ENCODE peak calls at places on chromosomes 16 and 17, in ten cellular contexts. E, B, N, J, V, I, P, T, L and F are unnamed samples.

GRCh38 chr17:61806081-61806828 is 57.1 kb downstream of the BRIP1 start:
- DNase-seq in B (no peak), T (no peak), E (no peak), N (no peak), J (no peak), L (no peak), V (no peak), I (no peak), P (no peak), F (no peak)

GRCh38 chr16:58034128-58034685 is 8.7 kb downstream of the MMP15 start:
- DNase-seq in P (no peak), T (no peak), B (no peak), L (no peak), V (no peak), I (no peak), J (no peak), N (no peak), E (no peak), F (no peak)

GRCh38 chr17:28256370-28256769 is 62.6 kb upstream of the TMEM97 start:
- DNase-seq in I (no peak), P (no peak), B (no peak), J (no peak), L (no peak), N (no peak), V (no peak), T (no peak), E (no peak), F (no peak)

GRCh38 chr17:82665226-82665625 is 17.0 kb upstream of the WDR45B start:
- DNase-seq in T (no peak), J (no peak), I (no peak), V (no peak), E (no peak), L (no peak), N (no peak), B (no peak), P (no peak), F (no peak)

GRCh38 chr17:43388198-43389021 is 10.4 kb upstream of the ARL4D start:
- DNase-seq in N (peak), P (peak), I (peak), L (peak), J (peak), V (peak), E (peak), B (peak), T (peak), F (peak)

GRCh38 chr17:75720656-75721462 is at the start of gene ITGB4:
- DNase-seq in P (peak), I (no peak), B (peak), L (no peak), N (no peak), V (peak), J (no peak), T (peak), E (peak), F (peak)

GRCh38 chr16:1265090-1265630 is 9.3 kb downstream of the TPSD1 start:
- DNase-seq in T (no peak), N (no peak), P (no peak), E (no peak), J (no peak), L (no peak), I (no peak), B (no peak), V (no peak), F (no peak)

GRCh38 chr16:12801511-12802042 is 2.1 kb downstream of the CPPED1 start:
- DNase-seq in J (peak), E (peak), P (peak), B (no peak), T (peak), N (peak), L (no peak), I (peak), V (no peak), F (no peak)

GRCh38 chr16:14015017-14015416 is 56.1 kb upstream of the MRTFB start:
- DNase-seq in V (no peak), J (peak), P (no peak), N (no peak), L (no peak), I (no peak), T (no peak), E (no peak), B (no peak), F (no peak)

GRCh38 chr16:59612094-59612493 is 878.0 kb upstream of the GOT2 start:
- DNase-seq in L (no peak), J (no peak), P (no peak), I (no peak), E (no peak), T (no peak), B (no peak), V (no peak), N (no peak), F (no peak)

GRCh38 chr16:28930652-28931051 is 1.1 kb upstream of the CD19 start:
- DNase-seq in V (no peak), T (no peak), P (no peak), B (no peak), J (no peak), E (no peak), N (no peak), L (no peak), I (no peak), F (peak)

GRCh38 chr17:44920565-44920940 is 5.3 kb upstream of the GFAP start:
- DNase-seq in V (no peak), L (no peak), B (no peak), E (no peak), J (no peak), P (peak), I (no peak), N (no peak), T (no peak), F (peak)

GRCh38 chr17:69997332-69997731 is 77.7 kb upstream of the KCNJ16 start:
- DNase-seq in J (peak), T (no peak), I (no peak), P (no peak), E (peak), N (peak), L (no peak), B (no peak), V (no peak), F (no peak)

GRCh38 chr17:81867123-81867951 is 3.8 kb downstream of the ARHGDIA start:
- DNase-seq in E (peak), L (no peak), T (no peak), B (peak), J (peak), P (peak), N (no peak), I (peak), V (peak), F (peak)

GRCh38 chr16:81190667-81191066 is 47.8 kb upstream of the BCO1 start:
- DNase-seq in L (no peak), B (no peak), N (no peak), T (no peak), V (no peak), E (peak), J (peak), P (no peak), I (no peak), F (no peak)

GRCh38 chr17:14067347-14067746 is 2.0 kb upstream of the COX10 start:
- DNase-seq in V (no peak), B (no peak), T (no peak), L (no peak), E (no peak), I (no peak), N (no peak), J (no peak), P (no peak), F (no peak)

GRCh38 chr17:14069251-14069981 is at the start of gene COX10:
- DNase-seq in J (peak), V (peak), P (peak), I (peak), T (peak), L (peak), E (peak), B (peak), N (peak), F (peak)

GRCh38 chr17:14068542-14069250 is 608 bp upstream of the COX10 start:
- DNase-seq in V (no peak), P (no peak), T (no peak), L (no peak), B (no peak), J (no peak), I (no peak), N (no peak), E (peak), F (no peak)

DNA sequence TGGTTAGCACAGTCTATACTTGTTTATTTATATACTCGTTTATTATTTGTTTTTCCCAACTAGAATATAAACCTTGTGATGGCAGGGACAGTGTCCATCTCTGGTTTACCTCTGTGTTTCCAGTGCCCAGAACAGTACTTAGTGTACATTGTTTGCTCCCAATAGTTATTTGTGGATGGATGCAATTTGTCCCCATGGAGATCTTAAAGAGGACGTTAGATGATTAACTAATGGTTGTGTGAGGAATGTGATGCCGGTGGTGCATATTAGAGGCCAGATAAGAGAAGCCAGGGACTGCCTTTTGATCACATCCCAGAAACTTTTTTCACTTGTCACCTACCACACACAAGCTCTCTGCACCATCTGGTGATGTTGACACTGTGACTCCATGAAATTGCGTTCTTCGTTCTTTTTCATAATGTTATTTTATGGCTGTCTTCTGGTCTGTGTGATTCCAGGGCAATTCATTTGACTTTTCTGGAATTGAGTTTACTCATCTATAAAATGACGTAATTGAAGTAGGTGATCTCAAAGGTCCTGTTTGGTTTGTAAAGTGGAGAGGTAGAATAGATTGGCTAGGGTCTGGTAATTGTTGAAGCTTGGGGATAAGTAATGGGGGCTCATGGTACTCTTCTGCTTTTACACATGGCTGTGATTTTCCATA is 1.2 kb downstream of the COX10 start:
- DNase-seq in L (no peak), I (no peak), P (no peak), B (no peak), J (no peak), N (no peak), V (no peak), E (no peak), T (no peak), F (no peak)
- TF ChIP-seq POLR2A in L (no peak), I (no peak), P (no peak), B (no peak), J (no peak), N (no peak), V (no peak), E (no peak), T (no peak), F (no peak)

GRCh38 chr16:70685061-70685937 is 554 bp downstream of the MTSS2 start:
- DNase-seq in I (no peak), E (no peak), L (no peak), J (no peak), P (no peak), T (no peak), V (no peak), N (no peak), B (peak), F (no peak)

GRCh38 chr16:70687172-70687531 is 1.3 kb upstream of the MTSS2 start:
- DNase-seq in J (no peak), N (no peak), P (no peak), E (no peak), B (peak), V (no peak), L (no peak), I (no peak), T (no peak), F (no peak)

GRCh38 chr16:70684146-70685060 is 1.4 kb downstream of the MTSS2 start:
- DNase-seq in B (peak), E (no peak), P (no peak), T (no peak), N (no peak), J (no peak), I (no peak), V (no peak), L (no peak), F (no peak)

GRCh38 chr16:70686376-70687171 is 721 bp upstream of the MTSS2 start:
- DNase-seq in V (no peak), N (no peak), B (no peak), J (no peak), I (no peak), P (no peak), E (no peak), L (no peak), T (no peak), F (no peak)

DNA sequence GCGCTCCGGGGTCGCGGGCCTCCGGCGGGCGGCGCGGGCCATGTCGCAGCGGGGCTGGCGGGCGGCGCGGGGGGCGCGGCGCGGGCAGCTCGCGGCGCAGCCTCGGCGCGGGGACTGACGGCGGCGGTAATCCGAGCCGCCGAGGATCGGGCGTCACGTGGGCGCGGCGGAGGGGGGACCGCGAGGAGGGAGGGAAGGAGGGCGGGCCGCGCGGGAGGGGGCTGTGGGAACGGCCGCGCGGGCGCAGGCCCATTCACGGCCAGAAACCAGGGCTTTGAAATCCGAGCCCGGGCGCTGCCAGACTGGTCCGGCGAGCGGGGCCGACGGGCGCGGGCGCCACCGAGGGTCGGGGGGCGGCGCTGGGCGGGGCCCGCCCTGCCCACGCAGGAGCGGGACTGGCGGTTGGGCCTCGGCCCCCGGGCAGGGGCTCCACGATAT is at the start of gene MTSS2:
- DNase-seq in V (peak), L (no peak), P (peak), B (peak), J (peak), I (peak), T (peak), N (peak), E (peak), F (peak)
- TF ChIP-seq POLR2A in V (no peak), L (peak), P (no peak), B (peak), J (no peak), I (peak), T (no peak), N (peak), E (peak), F (no peak)

DNA sequence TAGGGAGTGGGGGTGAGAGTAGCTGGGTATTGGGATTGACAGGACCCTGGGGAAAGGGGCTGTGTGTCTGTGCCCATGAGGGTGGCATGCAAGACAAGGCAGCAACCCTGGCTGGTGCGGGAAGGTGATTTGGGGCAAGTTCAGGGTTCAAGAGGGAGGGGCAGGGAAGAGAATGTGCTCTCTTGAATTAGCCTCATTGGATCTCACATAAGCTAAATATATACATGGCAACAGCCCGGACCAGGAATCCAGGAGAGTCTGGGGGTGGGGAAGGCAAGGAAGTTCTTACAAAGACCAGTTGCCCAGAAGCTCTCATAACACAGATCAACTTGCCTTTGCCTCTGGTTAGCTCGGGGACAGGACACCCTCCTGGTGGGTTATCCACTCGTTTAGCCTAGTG is 73.3 kb downstream of the IRX3 start:
- DNase-seq in E (no peak), T (no peak), B (no peak), J (no peak), V (no peak), P (no peak), L (no peak), I (no peak), N (no peak), F (no peak)
- TF ChIP-seq POLR2A in E (no peak), T (no peak), B (no peak), J (no peak), V (no peak), P (no peak), L (no peak), I (no peak), N (no peak), F (no peak)

GRCh38 chr16:89697616-89698331 is 3.7 kb downstream of the SPATA2L start:
- DNase-seq in B (no peak), T (no peak), V (no peak), N (no peak), J (no peak), L (no peak), I (peak), E (no peak), P (no peak), F (no peak)

GRCh38 chr16:89695875-89696597 is 5.5 kb downstream of the SPATA2L start:
- DNase-seq in B (no peak), N (no peak), E (no peak), L (no peak), P (no peak), T (no peak), J (no peak), V (no peak), I (peak), F (no peak)

GRCh38 chr16:89697161-89697615 is 4.3 kb downstream of the SPATA2L start:
- DNase-seq in B (no peak), P (no peak), L (no peak), I (peak), V (no peak), J (no peak), T (no peak), N (no peak), E (no peak), F (no peak)

GRCh38 chr16:89695086-89695874 is 6.2 kb downstream of the SPATA2L start:
- DNase-seq in E (no peak), J (no peak), B (no peak), I (no peak), P (no peak), L (no peak), V (no peak), N (no peak), T (no peak), F (peak)

DNA sequence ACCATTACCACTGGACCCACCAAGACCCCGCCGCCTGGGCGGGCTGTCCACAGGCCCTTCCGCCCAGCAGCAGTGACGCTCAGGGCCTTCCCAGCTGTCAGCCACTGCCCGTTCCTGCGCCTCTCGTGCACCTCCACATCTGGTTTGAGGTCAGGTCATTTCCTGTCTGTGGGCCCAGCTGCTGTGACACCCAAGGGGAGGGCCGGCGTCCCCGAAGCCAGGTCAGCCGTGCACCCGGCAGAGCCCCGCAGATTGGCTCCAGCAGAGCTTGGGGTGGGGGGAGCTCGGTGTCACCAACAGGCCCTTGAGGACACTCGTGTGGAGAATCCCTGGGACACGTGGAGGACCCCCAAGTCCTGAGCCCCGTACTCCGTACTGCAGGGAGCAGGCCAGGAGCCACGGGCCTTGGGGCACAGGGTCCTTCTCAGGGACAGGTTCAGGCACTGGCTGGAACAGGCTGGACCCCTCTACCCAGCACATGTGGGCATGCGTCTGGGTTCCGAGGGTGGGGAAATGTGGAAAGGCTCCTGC is 4.8 kb downstream of the SPATA2L start:
- DNase-seq in B (no peak), J (no peak), P (peak), T (no peak), E (no peak), V (no peak), L (no peak), I (peak), N (no peak), F (peak)
- TF ChIP-seq POLR2A in B (no peak), J (no peak), P (peak), T (no peak), E (no peak), V (no peak), L (no peak), I (no peak), N (no peak), F (no peak)